ENCODE peak calls at places on chromosomes 4 and X, in eight cellular contexts. X is K562, M is tibial nerve, D is A549, L is sigmoid colon, P is ovary, G is transverse colon, K is upper lobe of left lung. N is an unnamed sample.

GRCh38 chr4:21769404-21770147 is 179.0 kb downstream of the KCNIP4 start:
- DNase-seq in X (no peak), M (no peak), D (peak), L (no peak), P (no peak), G (no peak), K (no peak), N (no peak)

GRCh38 chr4:22970665-22971064 is 277.9 kb downstream of the GBA3 start:
- DNase-seq in X (no peak), M (no peak), D (no peak), L (no peak), P (no peak), G (no peak), K (no peak), N (no peak)

GRCh38 chrX:115350696-115351408 is 61.3 kb downstream of the LUZP4 start:
- DNase-seq in X (no peak), M (no peak), D (no peak), L (no peak), P (no peak), G (no peak), K (no peak), N (no peak)

GRCh38 chr4:111806331-111806730 is 338.9 kb upstream of the FAM241A start:
- DNase-seq in X (no peak), M (no peak), D (peak), L (no peak), P (no peak), G (no peak), K (no peak), N (no peak)

GRCh38 chr4:74501579-74501978 is 56.6 kb downstream of the AREG start:
- DNase-seq in X (no peak), M (no peak), D (no peak), L (no peak), P (no peak), G (no peak), K (no peak), N (no peak)

GRCh38 chr4:6346373-6347110 is 76.9 kb downstream of the WFS1 start:
- DNase-seq in X (no peak), M (no peak), D (no peak), L (no peak), P (no peak), G (no peak), K (peak), N (no peak)

GRCh38 chrX:13064599-13065143 is 20.3 kb upstream of the FAM9C start:
- DNase-seq in X (no peak), M (no peak), D (peak), L (peak), P (no peak), G (no peak), K (no peak), N (no peak)

GRCh38 chr4:30720656-30721352 is 635 bp downstream of the PCDH7 start:
- DNase-seq in X (no peak), M (no peak), D (peak), L (peak), P (peak), G (peak), K (peak), N (no peak)

GRCh38 chr4:156293657-156294297 is 340.1 kb upstream of the CTSO start:
- DNase-seq in X (no peak), M (no peak), D (peak), L (no peak), P (no peak), G (no peak), K (no peak), N (no peak)

GRCh38 chrX:54785901-54786300 is 12.2 kb downstream of the ITIH6 start:
- DNase-seq in X (peak), M (no peak), D (peak), L (no peak), P (no peak), G (no peak), K (no peak), N (no peak)

GRCh38 chr4:170391066-170391754 is 301.5 kb upstream of the AADAT start:
- DNase-seq in X (no peak), M (no peak), D (no peak), L (no peak), P (no peak), G (no peak), K (no peak), N (no peak)

GRCh38 chrX:108117988-108118387 is 26.4 kb downstream of the ATG4A start:
- DNase-seq in X (no peak), M (no peak), D (no peak), L (no peak), P (no peak), G (peak), K (no peak), N (no peak)

GRCh38 chr4:114694770-114695169 is 96.2 kb downstream of the UGT8 start:
- DNase-seq in X (peak), M (no peak), D (peak), L (no peak), P (no peak), G (no peak), K (no peak), N (no peak)

GRCh38 chrX:13367950-13368349 is 48.1 kb upstream of the ATXN3L start:
- DNase-seq in X (no peak), M (no peak), D (no peak), L (no peak), P (no peak), G (no peak), K (no peak), N (no peak)

DNA sequence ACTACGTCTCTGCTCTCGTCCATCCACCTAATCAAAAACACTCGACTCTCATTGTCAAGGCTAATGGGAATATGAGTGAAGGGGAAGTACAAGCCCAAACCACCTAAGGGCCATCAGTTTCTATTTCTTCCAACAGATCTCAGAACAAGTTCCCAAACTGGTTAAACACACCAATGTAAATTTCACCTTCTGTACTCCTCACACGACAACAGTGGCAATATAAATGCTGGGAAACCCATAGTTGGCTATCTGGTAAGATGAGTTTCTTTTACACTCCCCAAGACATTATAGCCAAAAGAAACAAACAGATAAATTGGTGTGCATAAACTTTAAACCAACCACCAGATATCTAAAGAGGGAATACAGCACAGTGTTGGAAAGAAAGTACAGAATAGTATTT is 21.9 kb downstream of the ACSL1 start:
- DNase-seq in X (no peak), M (no peak), D (no peak), L (no peak), P (no peak), G (no peak), K (no peak), N (no peak)
- H3K4me3 ChIP-seq in X (no peak), M (no peak), D (no peak), L (no peak), P (no peak), G (no peak), K (peak), N (no peak)

DNA sequence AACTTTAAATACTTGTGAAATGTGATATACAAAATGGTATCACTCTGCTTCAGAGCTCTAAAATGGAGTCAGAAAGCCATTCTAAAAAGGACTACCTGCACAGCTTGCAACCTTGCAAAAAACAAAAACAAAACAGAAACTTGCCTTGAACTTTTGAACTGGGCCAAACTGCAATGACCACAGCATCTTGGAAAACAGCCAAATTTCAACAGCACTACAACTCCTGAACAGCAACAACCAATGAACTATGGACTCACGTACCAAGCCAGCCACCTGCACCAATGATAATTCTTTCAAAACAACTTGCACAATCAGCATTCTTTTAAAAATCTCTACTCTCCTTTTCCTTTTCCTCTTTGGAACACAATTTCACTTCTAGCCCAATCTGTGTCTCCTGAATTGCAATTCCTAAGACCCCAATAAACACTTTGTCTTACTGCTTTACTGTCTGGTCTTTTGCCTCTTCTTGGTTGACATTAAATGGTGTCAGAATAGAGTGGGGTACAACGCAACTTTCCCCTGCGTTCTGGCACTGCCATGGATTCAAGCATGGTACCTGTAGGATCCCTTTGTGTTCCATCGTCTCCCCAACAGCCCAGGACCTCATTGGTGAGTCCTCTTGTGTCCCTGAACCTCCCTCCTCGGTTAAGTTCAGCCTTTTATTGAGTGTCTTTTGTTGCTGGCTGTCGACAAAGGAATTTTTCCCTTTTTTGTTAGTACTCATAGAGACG is 35.7 kb upstream of the FMR1 start:
- DNase-seq in X (no peak), M (no peak), D (no peak), L (no peak), P (no peak), G (no peak), K (no peak), N (no peak)
- TF ChIP-seq EP300 in X (no peak), M (no peak), D (no peak), L (no peak), P (no peak), G (no peak), K (no peak), N (no peak)

GRCh38 chrX:64205735-64206491 is 405 bp upstream of the AMER1 start:
- DNase-seq in X (peak), M (peak), D (peak), L (peak), P (peak), G (peak), K (peak), N (peak)
- TF ChIP-seq POLR2A in X (peak), M (peak), D (peak), L (peak), P (peak), G (peak), K (no peak), N (peak)

GRCh38 chr4:3464349-3464905 is 1.3 kb downstream of the DOK7 start:
- DNase-seq in X (no peak), M (no peak), D (no peak), L (no peak), P (no peak), G (no peak), K (peak), N (no peak)
- H3K4me3 ChIP-seq in X (no peak), M (no peak), D (no peak), L (no peak), P (no peak), G (no peak), K (no peak), N (no peak)

DNA sequence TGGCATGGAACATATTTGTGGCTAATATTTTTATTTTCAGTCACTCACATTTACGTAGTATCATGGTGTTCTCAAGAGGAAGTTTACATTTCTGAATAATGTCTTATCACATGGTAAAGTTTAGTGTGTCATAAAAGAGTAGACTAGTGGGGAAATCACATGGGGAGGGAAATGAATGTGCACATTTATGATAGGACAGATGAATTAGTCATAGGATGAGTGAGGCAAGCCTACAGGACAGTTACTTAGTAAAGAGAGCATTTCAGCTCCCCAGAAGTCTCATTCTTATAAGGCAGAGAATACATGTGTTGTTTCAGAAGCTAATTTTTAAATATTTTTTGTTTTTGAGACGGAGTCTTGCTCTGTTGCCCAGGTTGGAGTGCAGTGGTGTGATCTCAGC is 6.2 kb downstream of the GK start:
- DNase-seq in X (peak), M (no peak), D (peak), L (no peak), P (no peak), G (no peak), K (no peak), N (no peak)
- TF ChIP-seq EP300 in X (peak), M (no peak), D (no peak), L (no peak), P (no peak), G (no peak), K (peak), N (no peak)

GRCh38 chr4:183314336-183314735 is 5.7 kb downstream of the CLDN22 start:
- DNase-seq in X (no peak), M (no peak), D (no peak), L (no peak), P (no peak), G (no peak), K (peak), N (no peak)
- TF ChIP-seq POLR2A in X (no peak), M (no peak), D (no peak), L (no peak), P (no peak), G (no peak), K (no peak), N (no peak)

DNA sequence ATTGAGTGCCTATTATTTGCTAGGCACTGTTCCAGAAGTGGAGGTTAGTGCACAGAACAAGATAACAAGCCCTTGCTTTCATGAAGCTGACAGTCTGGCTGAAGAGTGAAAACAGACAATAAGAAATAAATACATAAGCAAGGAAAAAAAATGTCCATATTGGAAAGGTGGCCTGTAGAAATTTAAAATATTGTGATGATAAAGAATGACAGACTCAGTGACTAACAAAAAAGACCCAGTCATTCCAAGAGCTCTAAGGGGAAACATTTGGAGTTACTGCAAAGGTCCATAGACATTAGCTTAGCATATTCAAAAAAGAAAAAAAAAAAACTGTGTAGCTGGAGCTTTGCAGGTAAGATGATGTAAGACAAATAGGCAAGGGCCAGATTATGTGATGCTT is 1.0 kb upstream of the ANTXR2 start:
- DNase-seq in X (no peak), M (no peak), D (no peak), L (no peak), P (no peak), G (no peak), K (no peak), N (no peak)
- H3K4me3 ChIP-seq in X (no peak), M (no peak), D (no peak), L (no peak), P (no peak), G (no peak), K (no peak), N (no peak)

GRCh38 chr4:15805583-15806517 is 27.7 kb downstream of the CD38 start:
- DNase-seq in X (peak), M (no peak), D (peak), L (no peak), P (no peak), G (no peak), K (no peak), N (no peak)
- TF ChIP-seq EP300 in X (no peak), M (no peak), D (no peak), L (no peak), P (no peak), G (no peak), K (no peak), N (no peak)

DNA sequence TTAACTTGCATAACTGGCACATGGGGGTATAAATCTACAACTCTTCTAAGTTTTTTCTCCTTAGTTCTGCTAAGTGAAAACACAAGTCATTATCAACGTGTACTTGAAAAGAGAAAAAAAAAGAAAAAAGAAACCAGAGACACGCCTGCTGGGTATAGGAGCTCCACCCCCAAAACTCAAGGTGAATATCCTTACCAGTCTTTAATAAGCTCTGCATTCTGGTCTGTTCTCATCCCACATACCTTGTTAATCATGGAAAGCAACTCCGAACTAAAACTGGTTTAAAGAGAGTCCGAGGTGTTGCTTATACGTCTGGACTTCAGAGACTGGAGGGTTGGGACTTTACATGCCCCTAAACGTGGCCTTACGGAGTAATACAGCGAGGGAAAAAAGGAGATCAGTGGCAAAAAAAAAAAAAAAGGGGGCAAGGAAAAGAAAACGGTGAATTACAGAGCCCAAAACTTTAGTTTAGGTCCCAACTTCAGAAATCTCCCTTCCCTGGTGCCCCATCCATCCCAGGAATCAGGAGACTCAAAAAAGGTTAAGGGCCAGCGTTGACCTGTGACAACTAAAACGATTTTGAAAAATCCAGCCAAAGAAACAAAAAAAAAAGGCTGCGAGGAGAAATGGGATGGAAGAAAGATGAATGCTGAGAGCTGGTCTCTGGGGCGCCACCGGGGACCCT is 997 bp downstream of the PGRMC2 start:
- DNase-seq in X (peak), M (no peak), D (peak), L (no peak), P (no peak), G (no peak), K (no peak), N (no peak)
- TF ChIP-seq POLR2A in X (no peak), M (no peak), D (no peak), L (peak), P (no peak), G (peak), K (no peak), N (no peak)

DNA sequence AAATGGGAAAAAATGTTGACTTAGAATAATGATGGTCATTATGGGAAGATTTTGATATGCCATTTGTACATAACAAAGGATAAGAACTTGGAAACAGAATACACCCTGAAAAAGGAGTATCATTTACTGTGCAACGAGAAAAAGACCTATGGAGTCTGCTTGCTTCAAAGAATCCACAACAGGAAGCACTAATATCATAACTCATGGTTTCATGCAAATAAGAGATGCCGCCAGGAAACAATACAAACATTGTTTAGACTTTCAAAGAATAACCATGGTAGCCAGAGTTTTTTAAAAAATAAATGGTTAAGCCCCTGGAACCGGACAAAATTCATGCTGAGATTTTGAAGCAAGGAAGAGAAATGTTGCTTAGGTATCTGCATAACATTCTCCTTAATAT is 139.9 kb upstream of the ETNPPL start:
- DNase-seq in X (no peak), M (no peak), D (no peak), L (no peak), P (no peak), G (no peak), K (no peak), N (no peak)
- H3K4me3 ChIP-seq in X (no peak), M (no peak), D (no peak), L (no peak), P (no peak), G (no peak), K (no peak), N (no peak)